ENCODE peak calls at places on chromosomes 4 and X, in five cellular contexts. A, K, X, F and C are unnamed samples.
A peak's percentile ranks its signal among the peaks of the same experiment; 100 is the strongest.

GRCh38 chr4:156931267-156931666 is 40.3 kb downstream of the PDGFC start:
- DNase-seq in X (no peak), F (peak; percentile 96), K (peak; percentile 82), A (no peak), C (peak; percentile 96)

GRCh38 chr4:10296730-10297129 is 160.5 kb downstream of the ZNF518B start:
- DNase-seq in K (no peak), F (no peak), X (no peak), A (no peak), C (peak; percentile 31)

GRCh38 chr4:77821775-77822174 is 2.6 kb upstream of the CNOT6L start:
- DNase-seq in A (no peak), X (no peak), F (no peak), K (no peak), C (no peak)

GRCh38 chr4:186201535-186202230 is 10.3 kb downstream of the CYP4V2 start:
- DNase-seq in X (no peak), F (peak; percentile 26), A (no peak), K (peak; percentile 29), C (peak; percentile 65)

GRCh38 chr4:15003441-15003890 is 1.2 kb downstream of the CPEB2 start:
- DNase-seq in K (peak; percentile 68), F (no peak), A (peak; percentile 43), X (no peak), C (peak; percentile 43)

GRCh38 chr4:179867300-179867878 is 2375.8 kb upstream of the TENM3 start:
- DNase-seq in X (no peak), F (peak; percentile 70), A (peak; percentile 5), K (peak; percentile 84), C (peak; percentile 71)

GRCh38 chr4:24419147-24420034 is 165.0 kb downstream of the DHX15 start:
- DNase-seq in X (peak; percentile 32), A (peak; percentile 69), F (peak; percentile 84), K (peak; percentile 71), C (peak; percentile 77)

GRCh38 chrX:31929366-31929765 is 857.5 kb upstream of the FTHL17 start:
- DNase-seq in A (no peak), K (no peak), X (no peak), F (no peak), C (no peak)

GRCh38 chr4:26087108-26087507 is 173.1 kb downstream of the SMIM20 start:
- DNase-seq in K (no peak), X (no peak), F (no peak), A (no peak), C (no peak)

DNA sequence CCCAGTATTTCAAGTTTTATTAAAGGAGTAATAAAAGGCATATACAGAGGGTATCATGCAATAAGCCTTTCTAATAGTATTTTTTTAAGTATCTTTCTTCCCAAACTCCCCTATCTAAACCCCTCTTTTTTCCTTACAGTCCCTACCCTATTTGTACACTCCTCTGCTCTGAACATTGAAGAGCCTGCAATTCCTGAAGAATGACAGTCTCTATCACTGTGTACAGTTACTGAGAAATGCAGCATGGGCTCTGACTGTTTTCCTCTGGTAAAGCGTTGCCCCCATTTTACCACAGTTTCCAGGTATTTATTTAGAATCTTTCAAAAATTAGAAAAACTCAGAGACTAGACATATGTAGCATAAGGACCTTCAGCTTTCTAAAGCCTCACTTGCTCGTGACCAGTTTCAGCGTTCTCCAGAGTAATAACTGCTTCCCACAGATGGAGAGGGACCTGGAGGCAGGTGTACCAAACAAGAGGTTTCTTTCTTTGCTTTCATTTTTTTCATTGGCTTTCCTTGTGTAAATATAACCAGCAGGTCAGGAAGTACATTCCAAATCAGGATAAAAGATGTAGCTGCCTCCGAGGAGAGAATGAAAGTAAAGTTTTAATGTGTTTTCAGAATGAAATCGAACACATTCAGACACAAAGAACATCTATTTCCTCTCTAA is 230.8 kb downstream of the CFAP299 start:
- DNase-seq in X (no peak), F (peak; percentile 1), A (no peak), K (no peak), C (peak; percentile 2)
- TF ChIP-seq CTCF in X (no peak), F (no peak), A (no peak), K (no peak), C (no peak)

GRCh38 chrX:108417257-108417656 is 21.0 kb downstream of the COL4A6 start:
- DNase-seq in A (no peak), K (no peak), F (no peak), X (no peak), C (no peak)

GRCh38 chrX:108415891-108416290 is 22.3 kb downstream of the COL4A6 start:
- DNase-seq in F (peak; percentile 67), X (no peak), A (no peak), K (no peak), C (no peak)

GRCh38 chrX:108415146-108415545 is 23.1 kb downstream of the COL4A6 start:
- DNase-seq in F (no peak), X (no peak), A (no peak), K (no peak), C (no peak)

DNA sequence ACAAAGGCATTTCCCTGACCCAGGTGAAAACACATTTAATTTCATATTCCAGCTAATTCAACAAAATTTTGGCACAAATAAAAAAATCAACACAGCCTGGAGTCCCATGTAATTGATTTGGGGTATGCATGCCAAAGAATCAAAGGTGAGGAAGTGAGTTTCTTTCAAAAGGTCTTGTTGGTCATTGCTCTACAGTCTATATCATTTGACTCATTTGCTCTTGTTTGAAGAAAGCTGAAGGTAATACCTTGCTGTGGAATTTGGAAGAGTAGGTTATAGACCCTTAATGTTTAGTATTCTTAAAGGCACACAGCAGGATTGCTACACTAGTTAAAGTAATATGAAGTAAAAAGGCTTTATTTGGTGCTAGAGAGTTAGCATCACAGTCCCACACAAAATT is 25.4 kb downstream of the COL4A6 start:
- DNase-seq in F (no peak), A (no peak), K (no peak), X (no peak), C (peak; percentile 33)
- H3K4me3 ChIP-seq in F (no peak overlapping the region), A (no peak overlapping the region), K (no peak overlapping the region), X (no peak overlapping the region), C (no peak overlapping the region)

DNA sequence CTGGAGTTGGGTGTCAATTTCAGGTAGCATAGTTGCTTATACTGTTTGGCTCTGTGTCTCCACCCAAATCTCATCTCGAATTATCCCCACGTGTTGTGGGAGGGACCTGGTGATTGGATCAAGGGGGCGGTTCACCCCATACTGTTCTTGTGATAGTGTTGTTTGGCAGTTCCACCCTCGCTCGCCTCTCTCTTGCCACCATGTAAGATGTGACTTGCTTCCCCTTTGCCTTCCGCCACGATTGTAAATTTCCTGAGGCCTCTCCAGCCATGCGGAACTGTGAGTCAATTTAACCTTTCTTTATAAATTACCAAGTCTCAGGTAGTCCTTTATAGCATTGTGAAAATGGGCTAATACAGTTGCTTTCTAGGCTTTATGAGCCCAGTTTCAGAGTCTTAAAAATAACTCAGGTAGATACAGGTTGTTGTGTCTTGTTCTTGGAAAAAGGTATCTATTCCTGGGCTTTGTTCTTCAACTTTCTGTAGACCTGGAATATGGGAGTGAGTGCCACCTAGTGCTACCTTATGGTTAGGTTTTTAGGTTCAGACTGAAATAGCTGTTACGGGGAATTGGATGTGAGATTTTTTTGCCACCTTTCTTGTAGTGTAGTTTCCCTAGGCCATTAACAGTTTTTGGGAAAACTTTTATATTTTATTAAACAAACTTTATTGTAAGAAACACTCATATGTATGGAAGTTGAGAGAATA is 15.6 kb downstream of the PGK1 start:
- DNase-seq in K (no peak), F (no peak), A (no peak), X (no peak), C (no peak)
- TF ChIP-seq CTCF in K (peak; percentile 28), F (peak; percentile 16), A (peak; percentile 9), X (peak; percentile 6), C (peak; percentile 31)

GRCh38 chrX:121405826-121406225 is 358.4 kb downstream of the GLUD2 start:
- DNase-seq in A (no peak), K (no peak), F (no peak), X (no peak), C (no peak)
- H3K4me3 ChIP-seq in A (no peak overlapping the region), K (no peak overlapping the region), F (no peak overlapping the region), X (no peak overlapping the region), C (no peak overlapping the region)

GRCh38 chr4:33722800-33723511 is 2521.4 kb downstream of the ARAP2 start:
- DNase-seq in A (no peak), K (peak; percentile 7), X (no peak), F (peak; percentile 62), C (no peak)
- TF ChIP-seq CTCF in A (peak; percentile 19), K (peak; percentile 35), X (peak; percentile 18), F (peak; percentile 52), C (peak; percentile 5)

DNA sequence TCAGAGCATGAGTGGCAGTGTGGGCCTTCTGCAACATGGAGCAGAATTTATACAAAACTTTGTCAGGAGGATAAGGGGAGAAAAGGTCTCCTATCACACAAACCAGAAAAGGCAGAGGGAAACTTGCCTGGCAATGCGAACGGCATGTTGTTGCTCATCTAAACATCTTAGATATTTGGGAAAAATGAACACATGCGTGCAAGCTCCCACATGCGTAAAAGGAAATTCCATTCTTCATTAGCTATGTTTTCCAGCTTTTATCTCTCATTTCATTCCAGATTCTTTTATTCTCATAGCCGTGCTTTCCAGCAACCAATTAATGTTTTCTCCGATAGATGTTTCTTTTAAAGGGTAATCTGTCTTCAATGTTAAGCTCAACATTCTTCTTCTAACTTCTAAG is 31.3 kb upstream of the GBA3 start:
- DNase-seq in X (no peak), K (no peak), F (no peak), A (no peak), C (peak; percentile 36)
- H3K4me3 ChIP-seq in X (no peak overlapping the region), K (no peak overlapping the region), F (no peak overlapping the region), A (no peak overlapping the region), C (no peak overlapping the region)

GRCh38 chrX:48476919-48477318 is 920 bp downstream of the FTSJ1 start:
- DNase-seq in K (no peak), X (no peak), F (no peak), A (no peak), C (no peak)

GRCh38 chrX:48478806-48479205 is 2.8 kb downstream of the FTSJ1 start:
- DNase-seq in F (no peak), X (no peak), K (no peak), A (no peak), C (no peak)

GRCh38 chrX:48480142-48480541 is 4.1 kb downstream of the FTSJ1 start:
- DNase-seq in F (no peak), A (no peak), K (no peak), X (no peak), C (no peak)

GRCh38 chrX:48475774-48476577 is at the start of gene FTSJ1:
- DNase-seq in K (peak; percentile 95), X (peak; percentile 65), F (peak; percentile 94), A (peak; percentile 89), C (peak; percentile 90)

DNA sequence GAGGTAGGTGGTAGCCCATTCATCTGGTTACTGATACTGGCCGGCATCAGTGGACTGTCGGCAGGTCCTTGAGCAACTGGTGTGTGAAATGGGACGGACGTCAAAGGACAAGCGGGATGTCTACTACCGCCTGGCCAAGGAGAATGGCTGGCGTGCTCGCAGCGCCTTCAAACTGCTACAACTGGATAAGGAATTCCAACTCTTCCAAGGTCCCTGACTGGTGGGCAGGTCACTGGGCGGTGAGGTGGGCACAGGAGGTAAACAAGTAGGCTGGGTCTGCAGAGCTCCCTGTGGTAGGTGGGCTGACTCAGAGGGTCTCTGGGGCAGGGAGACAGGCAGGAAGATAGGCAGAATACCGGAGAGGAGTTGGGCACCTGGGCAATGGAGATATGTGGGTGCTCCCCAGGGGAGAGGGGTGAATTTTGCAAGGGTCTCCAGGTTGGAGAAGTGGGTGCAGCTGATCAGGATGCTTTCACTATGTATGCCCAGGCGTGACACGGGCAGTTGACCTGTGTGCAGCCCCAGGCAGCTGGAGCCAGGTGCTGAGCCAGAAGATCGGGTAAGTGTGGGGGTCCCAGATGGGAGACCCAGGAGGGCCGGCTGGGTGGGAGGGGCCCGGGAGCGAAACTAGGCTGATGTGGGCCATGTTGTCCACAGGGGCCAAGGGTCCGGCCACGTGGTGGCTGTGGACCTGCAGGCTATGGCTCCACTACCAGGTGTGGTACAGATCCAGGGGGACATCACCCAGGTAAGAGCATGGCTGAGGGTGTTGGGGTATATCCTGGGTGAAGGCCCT is 2.2 kb downstream of the FTSJ1 start:
- DNase-seq in A (no peak), K (no peak), F (no peak), X (no peak), C (no peak)
- TF ChIP-seq CTCF in A (no peak), K (no peak), F (no peak), X (no peak), C (no peak)